ENCODE peak calls at places on chromosomes 13 and 19, in nine cellular contexts. One of them, this sample, is unnamed.

GRCh38 chr19:12611361-12611699 is 610 bp downstream of the ZNF791 start:
- DNase-seq in GOT3: peak; percentile 19
- DNase-seq in NCI-H1417: peak; percentile 16
- DNase-seq in EH: peak; percentile 80
- DNase-seq in PC-9: peak; percentile 43
- DNase-seq in hippocampal formation: peak; percentile 34
- DNase-seq in activated naive CD8-positive, alpha-beta T cell treated with anti-CD3 and anti-CD28 coated beads, Interleukin-2, amount 50 U/mL, for 24 hours: no peak
- DNase-seq in ACHN: peak; percentile 70
- DNase-seq in Jurkat, Clone E6-1: no peak
- DNase-seq in this sample: no peak

GRCh38 chr19:16943942-16944625 is 55.3 kb downstream of the F2RL3 start:
- DNase-seq in Jurkat, Clone E6-1: no peak
- DNase-seq in NCI-H1417: no peak
- DNase-seq in activated naive CD8-positive, alpha-beta T cell treated with anti-CD3 and anti-CD28 coated beads, Interleukin-2, amount 50 U/mL, for 24 hours: no peak
- DNase-seq in EH: no peak
- DNase-seq in PC-9: no peak
- DNase-seq in ACHN: no peak
- DNase-seq in hippocampal formation: no peak
- DNase-seq in GOT3: no peak
- DNase-seq in this sample: no peak

GRCh38 chr19:55441692-55442321 is 1.3 kb downstream of the SHISA7 start:
- DNase-seq in EH: no peak
- DNase-seq in Jurkat, Clone E6-1: no peak
- DNase-seq in hippocampal formation: no peak
- DNase-seq in ACHN: no peak
- DNase-seq in NCI-H1417: peak; percentile 74
- DNase-seq in activated naive CD8-positive, alpha-beta T cell treated with anti-CD3 and anti-CD28 coated beads, Interleukin-2, amount 50 U/mL, for 24 hours: no peak
- DNase-seq in PC-9: no peak
- DNase-seq in GOT3: no peak
- DNase-seq in this sample: no peak

GRCh38 chr19:52991484-52991883 is 22.2 kb upstream of the ERVV-1 start:
- DNase-seq in Jurkat, Clone E6-1: no peak
- DNase-seq in GOT3: no peak
- DNase-seq in EH: peak; percentile 88
- DNase-seq in activated naive CD8-positive, alpha-beta T cell treated with anti-CD3 and anti-CD28 coated beads, Interleukin-2, amount 50 U/mL, for 24 hours: no peak
- DNase-seq in ACHN: no peak
- DNase-seq in NCI-H1417: no peak
- DNase-seq in PC-9: peak; percentile 96
- DNase-seq in hippocampal formation: no peak
- DNase-seq in this sample: no peak

GRCh38 chr13:76791290-76791664 is 94.9 kb downstream of the KCTD12 start:
- DNase-seq in ACHN: no peak
- DNase-seq in Jurkat, Clone E6-1: no peak
- DNase-seq in PC-9: no peak
- DNase-seq in hippocampal formation: no peak
- DNase-seq in NCI-H1417: no peak
- DNase-seq in EH: no peak
- DNase-seq in GOT3: no peak
- DNase-seq in activated naive CD8-positive, alpha-beta T cell treated with anti-CD3 and anti-CD28 coated beads, Interleukin-2, amount 50 U/mL, for 24 hours: no peak
- DNase-seq in this sample: no peak

GRCh38 chr19:33273881-33274662 is 28.3 kb downstream of the CEBPA start:
- DNase-seq in NCI-H1417: peak; percentile 10
- DNase-seq in ACHN: no peak
- DNase-seq in PC-9: no peak
- DNase-seq in hippocampal formation: no peak
- DNase-seq in GOT3: no peak
- DNase-seq in EH: peak; percentile 80
- DNase-seq in activated naive CD8-positive, alpha-beta T cell treated with anti-CD3 and anti-CD28 coated beads, Interleukin-2, amount 50 U/mL, for 24 hours: peak; percentile 37
- DNase-seq in Jurkat, Clone E6-1: no peak
- DNase-seq in this sample: no peak

GRCh38 chr19:39828015-39828633 is 5.8 kb downstream of the DYRK1B start:
- DNase-seq in hippocampal formation: no peak
- DNase-seq in PC-9: no peak
- DNase-seq in GOT3: no peak
- DNase-seq in activated naive CD8-positive, alpha-beta T cell treated with anti-CD3 and anti-CD28 coated beads, Interleukin-2, amount 50 U/mL, for 24 hours: no peak
- DNase-seq in ACHN: no peak
- DNase-seq in NCI-H1417: peak; percentile 58
- DNase-seq in EH: no peak
- DNase-seq in Jurkat, Clone E6-1: no peak
- DNase-seq in this sample: no peak

GRCh38 chr13:42594577-42595571 is 20.9 kb downstream of the TNFSF11 start:
- DNase-seq in ACHN: peak; percentile 47
- DNase-seq in hippocampal formation: peak; percentile 9
- DNase-seq in EH: peak; percentile 71
- DNase-seq in PC-9: peak; percentile 56
- DNase-seq in NCI-H1417: peak; percentile 85
- DNase-seq in Jurkat, Clone E6-1: peak; percentile 51
- DNase-seq in activated naive CD8-positive, alpha-beta T cell treated with anti-CD3 and anti-CD28 coated beads, Interleukin-2, amount 50 U/mL, for 24 hours: peak; percentile 48
- DNase-seq in GOT3: no peak
- DNase-seq in this sample: no peak

GRCh38 chr13:36706755-36707154 is 32.9 kb downstream of the SERTM1 start:
- DNase-seq in activated naive CD8-positive, alpha-beta T cell treated with anti-CD3 and anti-CD28 coated beads, Interleukin-2, amount 50 U/mL, for 24 hours: no peak
- DNase-seq in NCI-H1417: no peak
- DNase-seq in GOT3: no peak
- DNase-seq in PC-9: no peak
- DNase-seq in Jurkat, Clone E6-1: no peak
- DNase-seq in ACHN: no peak
- DNase-seq in hippocampal formation: no peak
- DNase-seq in EH: peak; percentile 82
- DNase-seq in this sample: no peak

GRCh38 chr19:3036119-3036794 is 7.2 kb upstream of the TLE2 start:
- DNase-seq in hippocampal formation: peak; percentile 90
- DNase-seq in Jurkat, Clone E6-1: peak; percentile 80
- DNase-seq in activated naive CD8-positive, alpha-beta T cell treated with anti-CD3 and anti-CD28 coated beads, Interleukin-2, amount 50 U/mL, for 24 hours: peak; percentile 88
- DNase-seq in PC-9: peak; percentile 73
- DNase-seq in ACHN: peak; percentile 88
- DNase-seq in NCI-H1417: peak; percentile 94
- DNase-seq in GOT3: peak; percentile 69
- DNase-seq in EH: peak; percentile 90
- DNase-seq in this sample: peak; percentile 69

GRCh38 chr13:108915095-108915633 is 285.8 kb downstream of the MYO16 start:
- DNase-seq in hippocampal formation: no peak
- DNase-seq in GOT3: no peak
- DNase-seq in PC-9: peak; percentile 53
- DNase-seq in EH: peak; percentile 31
- DNase-seq in ACHN: peak; percentile 57
- DNase-seq in activated naive CD8-positive, alpha-beta T cell treated with anti-CD3 and anti-CD28 coated beads, Interleukin-2, amount 50 U/mL, for 24 hours: no peak
- DNase-seq in Jurkat, Clone E6-1: no peak
- DNase-seq in NCI-H1417: peak; percentile 29
- DNase-seq in this sample: no peak

GRCh38 chr13:101452519-101453485 is at the start of gene ITGBL1:
- DNase-seq in activated naive CD8-positive, alpha-beta T cell treated with anti-CD3 and anti-CD28 coated beads, Interleukin-2, amount 50 U/mL, for 24 hours: no peak
- DNase-seq in hippocampal formation: no peak
- DNase-seq in PC-9: peak; percentile 56
- DNase-seq in Jurkat, Clone E6-1: no peak
- DNase-seq in GOT3: no peak
- DNase-seq in ACHN: peak; percentile 10
- DNase-seq in EH: peak; percentile 54
- DNase-seq in NCI-H1417: no peak
- DNase-seq in this sample: no peak

GRCh38 chr19:43777163-43777700 is 3.5 kb downstream of the KCNN4 start:
- DNase-seq in ACHN: peak; percentile 11
- DNase-seq in NCI-H1417: no peak
- DNase-seq in PC-9: peak; percentile 74
- DNase-seq in GOT3: no peak
- DNase-seq in hippocampal formation: no peak
- DNase-seq in activated naive CD8-positive, alpha-beta T cell treated with anti-CD3 and anti-CD28 coated beads, Interleukin-2, amount 50 U/mL, for 24 hours: peak; percentile 39
- DNase-seq in Jurkat, Clone E6-1: peak; percentile 85
- DNase-seq in EH: peak; percentile 62
- DNase-seq in this sample: no peak

GRCh38 chr13:112587767-112588489 is at the start of gene TUBGCP3:
- DNase-seq in hippocampal formation: peak; percentile 78
- DNase-seq in NCI-H1417: peak; percentile 95
- DNase-seq in Jurkat, Clone E6-1: peak; percentile 70
- DNase-seq in EH: peak; percentile 82
- DNase-seq in ACHN: peak; percentile 80
- DNase-seq in GOT3: peak; percentile 30
- DNase-seq in PC-9: peak; percentile 65
- DNase-seq in activated naive CD8-positive, alpha-beta T cell treated with anti-CD3 and anti-CD28 coated beads, Interleukin-2, amount 50 U/mL, for 24 hours: peak; percentile 83
- DNase-seq in this sample: no peak

GRCh38 chr13:113420833-113421600 is 32.3 kb downstream of the ADPRHL1 start:
- DNase-seq in Jurkat, Clone E6-1: no peak
- DNase-seq in PC-9: no peak
- DNase-seq in activated naive CD8-positive, alpha-beta T cell treated with anti-CD3 and anti-CD28 coated beads, Interleukin-2, amount 50 U/mL, for 24 hours: no peak
- DNase-seq in NCI-H1417: no peak
- DNase-seq in GOT3: no peak
- DNase-seq in ACHN: no peak
- DNase-seq in EH: no peak
- DNase-seq in hippocampal formation: no peak
- DNase-seq in this sample: no peak

GRCh38 chr13:43390101-43390500 is 366.7 kb downstream of the DNAJC15 start:
- DNase-seq in EH: peak; percentile 50
- DNase-seq in activated naive CD8-positive, alpha-beta T cell treated with anti-CD3 and anti-CD28 coated beads, Interleukin-2, amount 50 U/mL, for 24 hours: no peak
- DNase-seq in ACHN: no peak
- DNase-seq in NCI-H1417: no peak
- DNase-seq in hippocampal formation: no peak
- DNase-seq in Jurkat, Clone E6-1: no peak
- DNase-seq in GOT3: no peak
- DNase-seq in PC-9: no peak
- DNase-seq in this sample: no peak

GRCh38 chr13:91346848-91347211 is 657 bp upstream of the MIR17HG start:
- DNase-seq in Jurkat, Clone E6-1: no peak
- DNase-seq in NCI-H1417: peak; percentile 67
- DNase-seq in PC-9: no peak
- DNase-seq in hippocampal formation: peak; percentile 41
- DNase-seq in activated naive CD8-positive, alpha-beta T cell treated with anti-CD3 and anti-CD28 coated beads, Interleukin-2, amount 50 U/mL, for 24 hours: peak; percentile 55
- DNase-seq in EH: no peak
- DNase-seq in ACHN: no peak
- DNase-seq in GOT3: no peak
- DNase-seq in this sample: no peak

GRCh38 chr19:13092608-13093260 is 9.9 kb downstream of the LYL1 start:
- DNase-seq in ACHN: peak; percentile 44
- DNase-seq in EH: peak; percentile 40
- DNase-seq in hippocampal formation: no peak
- DNase-seq in GOT3: no peak
- DNase-seq in PC-9: no peak
- DNase-seq in activated naive CD8-positive, alpha-beta T cell treated with anti-CD3 and anti-CD28 coated beads, Interleukin-2, amount 50 U/mL, for 24 hours: no peak
- DNase-seq in Jurkat, Clone E6-1: no peak
- DNase-seq in NCI-H1417: no peak
- DNase-seq in this sample: no peak

GRCh38 chr19:5332501-5332900 is 8.1 kb downstream of the PTPRS start:
- DNase-seq in activated naive CD8-positive, alpha-beta T cell treated with anti-CD3 and anti-CD28 coated beads, Interleukin-2, amount 50 U/mL, for 24 hours: no peak
- DNase-seq in PC-9: no peak
- DNase-seq in ACHN: no peak
- DNase-seq in GOT3: no peak
- DNase-seq in EH: no peak
- DNase-seq in hippocampal formation: no peak
- DNase-seq in NCI-H1417: no peak
- DNase-seq in Jurkat, Clone E6-1: no peak
- DNase-seq in this sample: no peak

GRCh38 chr19:42143341-42144234 is 11.3 kb upstream of the POU2F2 start:
- DNase-seq in PC-9: no peak
- DNase-seq in GOT3: no peak
- DNase-seq in activated naive CD8-positive, alpha-beta T cell treated with anti-CD3 and anti-CD28 coated beads, Interleukin-2, amount 50 U/mL, for 24 hours: no peak
- DNase-seq in ACHN: peak; percentile 51
- DNase-seq in hippocampal formation: no peak
- DNase-seq in Jurkat, Clone E6-1: no peak
- DNase-seq in NCI-H1417: no peak
- DNase-seq in EH: peak; percentile 59
- DNase-seq in this sample: no peak

GRCh38 chr19:10517760-10518443 is 655 bp upstream of the S1PR5 start:
- DNase-seq in activated naive CD8-positive, alpha-beta T cell treated with anti-CD3 and anti-CD28 coated beads, Interleukin-2, amount 50 U/mL, for 24 hours: no peak
- DNase-seq in EH: peak; percentile 67
- DNase-seq in Jurkat, Clone E6-1: no peak
- DNase-seq in PC-9: no peak
- DNase-seq in NCI-H1417: no peak
- DNase-seq in hippocampal formation: peak; percentile 31
- DNase-seq in ACHN: peak; percentile 14
- DNase-seq in GOT3: no peak
- DNase-seq in this sample: no peak

GRCh38 chr13:109126973-109127615 is 497.7 kb downstream of the MYO16 start:
- DNase-seq in EH: no peak
- DNase-seq in NCI-H1417: no peak
- DNase-seq in ACHN: no peak
- DNase-seq in Jurkat, Clone E6-1: no peak
- DNase-seq in GOT3: no peak
- DNase-seq in activated naive CD8-positive, alpha-beta T cell treated with anti-CD3 and anti-CD28 coated beads, Interleukin-2, amount 50 U/mL, for 24 hours: no peak
- DNase-seq in hippocampal formation: peak; percentile 26
- DNase-seq in PC-9: no peak
- DNase-seq in this sample: no peak

GRCh38 chr19:42271045-42271419 is 2.0 kb downstream of the CIC start:
- DNase-seq in Jurkat, Clone E6-1: no peak
- DNase-seq in activated naive CD8-positive, alpha-beta T cell treated with anti-CD3 and anti-CD28 coated beads, Interleukin-2, amount 50 U/mL, for 24 hours: no peak
- DNase-seq in PC-9: no peak
- DNase-seq in GOT3: no peak
- DNase-seq in NCI-H1417: no peak
- DNase-seq in ACHN: no peak
- DNase-seq in hippocampal formation: no peak
- DNase-seq in EH: peak; percentile 27
- DNase-seq in this sample: no peak

GRCh38 chr13:74573654-74574053 is 439.4 kb upstream of the KLF12 start:
- DNase-seq in NCI-H1417: peak; percentile 21
- DNase-seq in EH: no peak
- DNase-seq in Jurkat, Clone E6-1: no peak
- DNase-seq in ACHN: no peak
- DNase-seq in GOT3: no peak
- DNase-seq in PC-9: no peak
- DNase-seq in activated naive CD8-positive, alpha-beta T cell treated with anti-CD3 and anti-CD28 coated beads, Interleukin-2, amount 50 U/mL, for 24 hours: peak; percentile 18
- DNase-seq in hippocampal formation: no peak
- DNase-seq in this sample: no peak

GRCh38 chr19:56162258-56162657 is 13.6 kb upstream of the GALP start:
- DNase-seq in GOT3: no peak
- DNase-seq in PC-9: no peak
- DNase-seq in Jurkat, Clone E6-1: no peak
- DNase-seq in activated naive CD8-positive, alpha-beta T cell treated with anti-CD3 and anti-CD28 coated beads, Interleukin-2, amount 50 U/mL, for 24 hours: no peak
- DNase-seq in NCI-H1417: no peak
- DNase-seq in hippocampal formation: no peak
- DNase-seq in EH: no peak
- DNase-seq in ACHN: no peak
- DNase-seq in this sample: no peak

GRCh38 chr13:64206430-64207225 is 2791.0 kb upstream of the PCDH20 start:
- DNase-seq in activated naive CD8-positive, alpha-beta T cell treated with anti-CD3 and anti-CD28 coated beads, Interleukin-2, amount 50 U/mL, for 24 hours: no peak
- DNase-seq in EH: no peak
- DNase-seq in GOT3: no peak
- DNase-seq in hippocampal formation: no peak
- DNase-seq in PC-9: no peak
- DNase-seq in ACHN: no peak
- DNase-seq in NCI-H1417: no peak
- DNase-seq in Jurkat, Clone E6-1: no peak
- DNase-seq in this sample: no peak

GRCh38 chr13:90447735-90448103 is 899.8 kb upstream of the MIR17HG start:
- DNase-seq in hippocampal formation: no peak
- DNase-seq in EH: peak; percentile 79
- DNase-seq in NCI-H1417: no peak
- DNase-seq in PC-9: peak; percentile 63
- DNase-seq in ACHN: peak; percentile 63
- DNase-seq in Jurkat, Clone E6-1: no peak
- DNase-seq in activated naive CD8-positive, alpha-beta T cell treated with anti-CD3 and anti-CD28 coated beads, Interleukin-2, amount 50 U/mL, for 24 hours: no peak
- DNase-seq in GOT3: no peak
- DNase-seq in this sample: no peak

GRCh38 chr13:34030782-34031181 is 212.8 kb downstream of the RFC3 start:
- DNase-seq in hippocampal formation: no peak
- DNase-seq in Jurkat, Clone E6-1: no peak
- DNase-seq in EH: peak; percentile 47
- DNase-seq in ACHN: no peak
- DNase-seq in GOT3: no peak
- DNase-seq in PC-9: no peak
- DNase-seq in activated naive CD8-positive, alpha-beta T cell treated with anti-CD3 and anti-CD28 coated beads, Interleukin-2, amount 50 U/mL, for 24 hours: no peak
- DNase-seq in NCI-H1417: no peak
- DNase-seq in this sample: no peak

GRCh38 chr13:90968510-90968909 is 379.0 kb upstream of the MIR17HG start:
- DNase-seq in NCI-H1417: peak; percentile 18
- DNase-seq in hippocampal formation: peak; percentile 1
- DNase-seq in ACHN: peak; percentile 57
- DNase-seq in activated naive CD8-positive, alpha-beta T cell treated with anti-CD3 and anti-CD28 coated beads, Interleukin-2, amount 50 U/mL, for 24 hours: no peak
- DNase-seq in EH: no peak
- DNase-seq in GOT3: no peak
- DNase-seq in Jurkat, Clone E6-1: peak; percentile 6
- DNase-seq in PC-9: no peak
- DNase-seq in this sample: no peak

GRCh38 chr13:109764474-109765292 is 21.7 kb downstream of the IRS2 start:
- DNase-seq in NCI-H1417: peak; percentile 86
- DNase-seq in EH: peak; percentile 54
- DNase-seq in hippocampal formation: peak; percentile 55
- DNase-seq in ACHN: no peak
- DNase-seq in GOT3: no peak
- DNase-seq in activated naive CD8-positive, alpha-beta T cell treated with anti-CD3 and anti-CD28 coated beads, Interleukin-2, amount 50 U/mL, for 24 hours: peak; percentile 21
- DNase-seq in Jurkat, Clone E6-1: peak; percentile 95
- DNase-seq in PC-9: no peak
- DNase-seq in this sample: no peak

This sample was measured in cortex of kidney.